ENCODE peak calls at places on chromosomes 11 and 22, in eight cellular contexts. G is OCI-LY7; Z is transverse colon; O is LoVo; Q is heart left ventricle; M is stimulated activated naive CD4-positive, alpha-beta T cell treated with Interleukin-2 at 50 U/mL for 16 hours; I is dorsolateral prefrontal cortex; D is NCI-H2171. V is an unnamed sample.

GRCh38 chr11:70595452-70595851 is 197.1 kb downstream of the CTTN start:
- DNase-seq in G (no peak), Z (no peak), O (no peak), Q (no peak), M (no peak), I (no peak), D (no peak), V (no peak)

GRCh38 chr11:120335596-120335927 is 651 bp upstream of the ARHGEF12 start:
- DNase-seq in G (no peak), Z (no peak), O (no peak), Q (no peak), M (no peak), I (no peak), D (peak), V (no peak)

GRCh38 chr22:43131773-43132501 is 11.3 kb downstream of the MCAT start:
- DNase-seq in G (no peak), Z (no peak), O (no peak), Q (peak), M (no peak), I (no peak), D (no peak), V (no peak)

GRCh38 chr11:73141309-73142127 is 600 bp downstream of the FCHSD2 start:
- DNase-seq in G (peak), Z (peak), O (peak), Q (peak), M (peak), I (peak), D (no peak), V (no peak)

GRCh38 chr11:134742228-134742612 is 330.2 kb upstream of the B3GAT1 start:
- DNase-seq in G (no peak), Z (no peak), O (no peak), Q (no peak), M (no peak), I (no peak), D (no peak), V (no peak)

GRCh38 chr11:116046127-116046526 is 541.9 kb upstream of the CADM1 start:
- DNase-seq in G (no peak), Z (no peak), O (no peak), Q (no peak), M (no peak), I (no peak), D (no peak), V (no peak)

GRCh38 chr11:74453373-74453975 is 13.9 kb downstream of the KCNE3 start:
- DNase-seq in G (peak), Z (peak), O (peak), Q (peak), M (peak), I (peak), D (no peak), V (no peak)

GRCh38 chr11:120197254-120197891 is 13.5 kb upstream of the OAF start:
- DNase-seq in G (no peak), Z (peak), O (no peak), Q (no peak), M (no peak), I (no peak), D (no peak), V (no peak)

GRCh38 chr11:96704847-96705246 is 315.0 kb downstream of the JRKL start:
- DNase-seq in G (no peak), Z (no peak), O (no peak), Q (no peak), M (no peak), I (no peak), D (no peak), V (no peak)

GRCh38 chr22:48897959-48898358 is 929.7 kb downstream of the BRD1 start:
- DNase-seq in G (no peak), Z (no peak), O (no peak), Q (no peak), M (no peak), I (no peak), D (no peak), V (no peak)

GRCh38 chr11:47393163-47394049 is 15.0 kb upstream of the SLC39A13 start:
- DNase-seq in G (no peak), Z (no peak), O (no peak), Q (peak), M (no peak), I (no peak), D (no peak), V (no peak)

GRCh38 chr22:20494978-20495860 is at the start of gene KLHL22:
- DNase-seq in G (peak), Z (peak), O (peak), Q (peak), M (no peak), I (peak), D (peak), V (no peak)

GRCh38 chr11:95829580-95830259 is 39.4 kb downstream of the CEP57 start:
- DNase-seq in G (no peak), Z (no peak), O (no peak), Q (no peak), M (no peak), I (no peak), D (no peak), V (no peak)

GRCh38 chr11:57310630-57311086 is 14.1 kb downstream of the TNKS1BP1 start:
- DNase-seq in G (no peak), Z (no peak), O (no peak), Q (no peak), M (no peak), I (no peak), D (no peak), V (no peak)

GRCh38 chr11:82981852-82982251 is 80.3 kb downstream of the DDIAS start:
- DNase-seq in G (no peak), Z (no peak), O (no peak), Q (no peak), M (no peak), I (no peak), D (no peak), V (no peak)

GRCh38 chr11:18265949-18266348 is at the start of gene SAA1:
- DNase-seq in G (no peak), Z (no peak), O (no peak), Q (no peak), M (no peak), I (no peak), D (no peak), V (no peak)

GRCh38 chr22:49979587-49980264 is 19.2 kb downstream of the PIM3 start:
- DNase-seq in G (peak), Z (peak), O (peak), Q (peak), M (peak), I (no peak), D (no peak), V (no peak)

GRCh38 chr11:21465203-21465602 is 727.7 kb upstream of the ANO5 start:
- DNase-seq in G (no peak), Z (no peak), O (no peak), Q (no peak), M (no peak), I (no peak), D (no peak), V (no peak)

GRCh38 chr11:35166369-35167360 is 27.7 kb downstream of the CD44 start:
- DNase-seq in G (no peak), Z (no peak), O (peak), Q (peak), M (peak), I (no peak), D (no peak), V (no peak)

GRCh38 chr22:30459206-30460052 is 12.4 kb downstream of the SEC14L3 start:
- DNase-seq in G (peak), Z (no peak), O (no peak), Q (no peak), M (no peak), I (no peak), D (no peak), V (no peak)

GRCh38 chr22:27385261-27385998 is 416.1 kb downstream of the MN1 start:
- DNase-seq in G (no peak), Z (no peak), O (no peak), Q (no peak), M (no peak), I (no peak), D (no peak), V (no peak)

GRCh38 chr22:49365910-49366309 is 461.8 kb downstream of the BRD1 start:
- DNase-seq in G (no peak), Z (no peak), O (no peak), Q (no peak), M (no peak), I (no peak), D (no peak), V (no peak)

GRCh38 chr11:75492181-75492820 is 33.4 kb downstream of the GDPD5 start:
- DNase-seq in G (peak), Z (peak), O (no peak), Q (no peak), M (peak), I (no peak), D (no peak), V (no peak)